ENCODE peak calls at places on chromosomes 6 and 20, in six cellular contexts. One of them, this sample, is unnamed.

GRCh38 chr6:92496527-92496926 is 922.8 kb downstream of the EPHA7 start:
- DNase-seq in HepG2: no peak
- DNase-seq in K562: no peak
- DNase-seq in GM12891: no peak
- DNase-seq in GM12878: no peak
- DNase-seq in H1: no peak
- DNase-seq in this sample: no peak

GRCh38 chr20:32902456-32903420 is 44.0 kb downstream of the EFCAB8 start:
- DNase-seq in GM12878: no peak
- DNase-seq in GM12891: peak
- DNase-seq in HepG2: peak
- DNase-seq in H1: peak
- DNase-seq in K562: peak
- DNase-seq in this sample: peak

GRCh38 chr6:168773788-168774187 is 332.8 kb downstream of the SMOC2 start:
- DNase-seq in GM12878: no peak
- DNase-seq in GM12891: no peak
- DNase-seq in H1: no peak
- DNase-seq in HepG2: no peak
- DNase-seq in K562: no peak
- DNase-seq in this sample: no peak

GRCh38 chr6:167565884-167566491 is 241.1 kb downstream of the TTLL2 start:
- DNase-seq in HepG2: peak
- DNase-seq in K562: peak
- DNase-seq in GM12878: no peak
- DNase-seq in H1: no peak
- DNase-seq in GM12891: no peak
- DNase-seq in this sample: no peak

GRCh38 chr20:15289337-15289736 is 951.9 kb upstream of the FLRT3 start:
- DNase-seq in GM12891: no peak
- DNase-seq in K562: no peak
- DNase-seq in H1: no peak
- DNase-seq in HepG2: no peak
- DNase-seq in GM12878: no peak
- DNase-seq in this sample: no peak

GRCh38 chr6:82022614-82023102 is 224.9 kb downstream of the IBTK start:
- DNase-seq in GM12891: no peak
- DNase-seq in H1: no peak
- DNase-seq in HepG2: peak
- DNase-seq in GM12878: no peak
- DNase-seq in K562: no peak
- DNase-seq in this sample: no peak

GRCh38 chr6:167154291-167154690 is 3.5 kb downstream of the GPR31 start:
- DNase-seq in H1: no peak
- DNase-seq in GM12891: no peak
- DNase-seq in HepG2: no peak
- DNase-seq in K562: no peak
- DNase-seq in GM12878: no peak
- DNase-seq in this sample: no peak

GRCh38 chr6:170260686-170261085 is 30.2 kb downstream of the DLL1 start:
- DNase-seq in K562: peak
- DNase-seq in HepG2: no peak
- DNase-seq in GM12891: no peak
- DNase-seq in H1: no peak
- DNase-seq in GM12878: no peak
- DNase-seq in this sample: no peak

GRCh38 chr6:142112451-142113061 is 20.2 kb upstream of the GJE1 start:
- DNase-seq in GM12891: no peak
- DNase-seq in GM12878: peak
- DNase-seq in K562: peak
- DNase-seq in HepG2: peak
- DNase-seq in H1: peak
- DNase-seq in this sample: no peak

GRCh38 chr6:131652472-131652871 is 15.4 kb downstream of the ENPP3 start:
- DNase-seq in K562: no peak
- DNase-seq in HepG2: no peak
- DNase-seq in GM12878: no peak
- DNase-seq in GM12891: no peak
- DNase-seq in H1: no peak
- DNase-seq in this sample: no peak

GRCh38 chr6:17907467-17908229 is 79.8 kb downstream of the KIF13A start:
- DNase-seq in HepG2: peak
- DNase-seq in GM12891: no peak
- DNase-seq in GM12878: no peak
- DNase-seq in K562: peak
- DNase-seq in H1: no peak
- DNase-seq in this sample: no peak

GRCh38 chr6:116446399-116446798 is 14.8 kb upstream of the CALHM6 start:
- DNase-seq in HepG2: no peak
- DNase-seq in K562: no peak
- DNase-seq in GM12878: no peak
- DNase-seq in H1: no peak
- DNase-seq in GM12891: no peak
- DNase-seq in this sample: no peak

GRCh38 chr20:49583343-49583668 is 15.4 kb upstream of the PTGIS start:
- DNase-seq in GM12891: no peak
- DNase-seq in K562: no peak
- DNase-seq in H1: no peak
- DNase-seq in HepG2: no peak
- DNase-seq in GM12878: no peak
- DNase-seq in this sample: no peak

GRCh38 chr6:14206351-14206750 is 88.8 kb downstream of the CD83 start:
- DNase-seq in HepG2: no peak
- DNase-seq in GM12891: no peak
- DNase-seq in K562: no peak
- DNase-seq in GM12878: no peak
- DNase-seq in H1: no peak
- DNase-seq in this sample: no peak

GRCh38 chr6:67854098-67854497 is 781.0 kb upstream of the ADGRB3 start:
- DNase-seq in H1: no peak
- DNase-seq in GM12891: no peak
- DNase-seq in HepG2: no peak
- DNase-seq in GM12878: no peak
- DNase-seq in K562: no peak
- DNase-seq in this sample: no peak

GRCh38 chr6:100881707-100882040 is 545 bp upstream of the ASCC3 start:
- DNase-seq in GM12891: no peak
- DNase-seq in K562: no peak
- DNase-seq in HepG2: no peak
- DNase-seq in H1: no peak
- DNase-seq in GM12878: no peak
- DNase-seq in this sample: no peak

GRCh38 chr6:8029243-8029870 is 34.8 kb downstream of the BLOC1S5 start:
- DNase-seq in H1: no peak
- DNase-seq in K562: no peak
- DNase-seq in GM12891: no peak
- DNase-seq in GM12878: no peak
- DNase-seq in HepG2: no peak
- DNase-seq in this sample: no peak

DNA sequence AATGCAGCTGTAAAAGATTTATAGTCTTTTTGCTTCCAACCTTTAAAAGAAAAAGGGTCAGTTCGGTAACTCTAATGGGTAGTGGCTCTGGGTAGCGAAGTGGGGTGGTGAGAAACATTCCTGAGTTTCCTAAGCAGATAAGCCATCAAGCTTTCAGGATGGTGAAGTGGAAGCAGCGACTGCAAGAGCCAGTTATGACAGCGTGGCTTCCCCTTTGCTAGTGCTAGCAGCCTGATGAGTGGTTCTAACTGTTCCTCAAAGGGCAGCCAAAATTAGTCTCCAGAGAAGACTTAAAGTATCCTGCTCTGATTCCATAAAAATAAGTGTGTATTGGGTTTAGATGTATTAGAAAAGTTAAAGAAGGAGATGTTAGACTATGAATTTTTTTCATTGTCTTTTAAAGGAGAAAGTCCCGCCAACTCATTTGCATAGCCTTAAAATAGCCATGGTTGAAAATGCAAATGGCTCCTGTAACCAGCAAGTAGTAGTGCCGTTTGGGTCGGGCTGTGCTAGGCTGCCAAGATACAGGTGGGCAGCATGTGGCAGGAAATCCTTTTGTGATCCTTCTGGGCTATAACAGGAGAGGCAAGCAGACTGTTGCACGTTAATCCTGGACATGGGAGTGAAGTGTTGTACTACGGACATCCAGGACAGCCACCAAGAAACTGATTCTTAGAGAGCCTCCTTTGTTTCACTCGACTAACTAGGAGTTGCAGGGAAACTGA is 18.0 kb downstream of the ELOVL2 start:
- DNase-seq in H1: peak
- DNase-seq in GM12878: no peak
- DNase-seq in GM12891: no peak
- DNase-seq in K562: no peak
- DNase-seq in HepG2: no peak
- DNase-seq in this sample: no peak
- TF ChIP-seq POLR2AphosphoS5 in H1: peak
- TF ChIP-seq POLR2AphosphoS5 in GM12878: no peak
- TF ChIP-seq POLR2AphosphoS5 in GM12891: no peak
- TF ChIP-seq POLR2AphosphoS5 in K562: no peak
- TF ChIP-seq POLR2AphosphoS5 in HepG2: no peak
- TF ChIP-seq POLR2AphosphoS5 in this sample: no peak

GRCh38 chr20:58018590-58018989 is 209.9 kb downstream of the ANKRD60 start:
- DNase-seq in K562: no peak
- DNase-seq in HepG2: no peak
- DNase-seq in GM12891: no peak
- DNase-seq in GM12878: no peak
- DNase-seq in H1: no peak
- DNase-seq in this sample: no peak

GRCh38 chr20:58019027-58019849 is 209.2 kb downstream of the ANKRD60 start:
- DNase-seq in GM12878: no peak
- DNase-seq in H1: no peak
- DNase-seq in GM12891: no peak
- DNase-seq in K562: no peak
- DNase-seq in HepG2: no peak
- DNase-seq in this sample: no peak

GRCh38 chr20:58016779-58017178 is 211.7 kb downstream of the ANKRD60 start:
- DNase-seq in GM12878: no peak
- DNase-seq in GM12891: no peak
- DNase-seq in HepG2: no peak
- DNase-seq in H1: no peak
- DNase-seq in K562: no peak
- DNase-seq in this sample: no peak

GRCh38 chr20:58017970-58018530 is 210.4 kb downstream of the ANKRD60 start:
- DNase-seq in H1: no peak
- DNase-seq in GM12878: no peak
- DNase-seq in HepG2: no peak
- DNase-seq in K562: no peak
- DNase-seq in GM12891: no peak
- DNase-seq in this sample: no peak

DNA sequence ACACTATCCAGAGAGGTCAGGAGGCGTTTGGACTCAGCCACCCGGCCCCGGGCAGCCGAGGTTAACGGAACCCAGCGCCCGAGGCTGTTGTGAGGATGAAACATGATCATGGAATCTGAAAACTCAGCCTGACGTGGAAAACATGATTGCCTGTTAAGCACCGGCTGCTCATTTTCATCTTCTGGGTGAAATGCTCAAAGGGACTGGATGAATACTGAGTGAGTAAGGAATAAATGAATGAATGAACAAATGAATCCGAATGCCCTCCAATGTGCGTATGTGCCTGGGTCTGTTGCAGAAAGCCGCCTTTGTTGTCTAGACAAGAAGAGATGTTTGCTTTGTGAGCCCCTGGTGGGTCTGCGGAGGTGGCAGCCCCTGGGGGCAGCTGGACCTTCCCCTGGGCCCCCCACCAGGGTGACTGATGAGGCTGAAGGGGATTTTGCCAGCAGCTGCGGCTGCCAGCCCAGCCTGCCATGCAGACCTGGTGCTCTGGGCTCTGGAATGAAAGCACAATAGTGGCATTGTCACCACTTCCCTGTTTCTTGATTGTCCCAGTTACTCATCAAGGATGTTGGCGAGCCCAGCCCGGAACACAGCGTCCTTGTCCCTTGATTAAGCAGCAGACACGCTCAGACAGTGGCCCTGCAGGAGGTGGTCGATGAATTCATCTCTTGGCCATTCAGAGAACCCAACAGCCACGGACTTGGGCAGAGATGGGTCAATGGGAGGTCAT is 211.1 kb downstream of the ANKRD60 start:
- DNase-seq in HepG2: peak
- DNase-seq in GM12878: no peak
- DNase-seq in GM12891: no peak
- DNase-seq in K562: no peak
- DNase-seq in H1: no peak
- DNase-seq in this sample: no peak
- TF ChIP-seq POLR2A in HepG2: no peak
- TF ChIP-seq POLR2A in GM12878: no peak
- TF ChIP-seq POLR2A in GM12891: no peak
- TF ChIP-seq POLR2A in K562: no peak
- TF ChIP-seq POLR2A in H1: no peak
- TF ChIP-seq POLR2A in this sample: no peak

DNA sequence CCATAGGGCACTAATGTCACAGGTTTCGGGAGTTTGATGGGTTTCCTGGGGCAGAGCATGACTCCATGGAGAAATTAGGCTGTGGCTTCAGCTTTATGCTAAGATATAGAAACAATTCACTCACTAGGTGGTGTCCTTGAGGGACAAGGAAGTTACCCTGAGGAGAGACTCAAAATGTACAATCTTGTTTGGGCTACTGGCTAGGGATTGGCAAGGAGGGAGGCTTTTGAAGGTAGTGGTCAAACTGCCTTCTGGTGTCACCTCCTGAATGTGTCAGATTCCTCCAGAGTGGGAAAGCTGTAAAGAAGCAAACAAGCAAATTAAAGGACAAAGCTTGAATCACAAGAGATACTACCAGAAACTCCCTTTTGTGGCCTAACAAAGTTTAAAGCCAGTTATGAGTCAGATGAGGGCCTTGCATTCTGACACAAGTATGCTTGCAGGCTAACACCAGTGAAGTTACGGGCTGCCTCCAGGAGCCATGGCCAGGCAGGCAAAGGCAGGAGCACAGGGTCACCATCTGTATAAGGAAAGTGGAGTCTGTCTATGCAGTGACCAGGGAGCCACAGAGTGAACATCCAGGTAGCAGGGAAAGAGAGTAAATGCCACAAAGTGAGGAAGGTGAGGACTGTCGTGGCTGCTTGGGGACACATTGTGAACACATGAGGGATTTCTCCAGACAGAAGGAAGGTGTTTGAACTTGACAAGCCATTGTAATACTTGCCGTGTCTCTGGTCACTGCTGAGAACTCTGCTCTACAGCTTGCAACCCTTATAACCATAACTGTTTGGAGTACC is 107.7 kb upstream of the DTNBP1 start:
- DNase-seq in GM12878: peak
- DNase-seq in K562: no peak
- DNase-seq in GM12891: peak
- DNase-seq in H1: no peak
- DNase-seq in HepG2: no peak
- DNase-seq in this sample: no peak
- TF ChIP-seq TAF1 in GM12878: no peak
- TF ChIP-seq TAF1 in K562: no peak
- TF ChIP-seq TAF1 in GM12891: no peak
- TF ChIP-seq TAF1 in H1: no peak
- TF ChIP-seq TAF1 in HepG2: no peak
- TF ChIP-seq TAF1 in this sample: no peak

DNA sequence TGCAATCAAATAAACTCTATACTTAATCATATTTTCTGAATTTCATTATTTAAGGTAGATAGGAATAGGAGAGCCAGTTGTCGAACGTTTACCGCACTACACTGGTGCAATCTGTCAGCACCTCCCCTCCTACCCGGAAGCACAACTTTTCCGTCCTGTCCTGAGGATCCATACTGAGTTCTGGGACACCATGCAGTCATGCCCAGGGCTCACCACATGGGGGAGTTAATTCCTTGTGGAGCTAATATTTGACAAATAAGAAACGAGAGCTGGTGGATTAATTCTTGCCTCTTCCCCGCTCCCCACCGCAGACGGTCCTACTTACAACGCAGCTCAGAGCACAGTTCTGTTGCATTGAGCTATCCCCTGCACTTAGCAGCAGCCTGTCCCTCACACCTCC is 107.7 kb upstream of the RALGAPA2 start:
- DNase-seq in H1: peak
- DNase-seq in GM12878: no peak
- DNase-seq in HepG2: peak
- DNase-seq in GM12891: no peak
- DNase-seq in K562: peak
- DNase-seq in this sample: no peak
- TF ChIP-seq POLR2AphosphoS5 in H1: no peak
- TF ChIP-seq POLR2AphosphoS5 in GM12878: no peak
- TF ChIP-seq POLR2AphosphoS5 in HepG2: no peak
- TF ChIP-seq POLR2AphosphoS5 in GM12891: no peak
- TF ChIP-seq POLR2AphosphoS5 in K562: no peak
- TF ChIP-seq POLR2AphosphoS5 in this sample: no peak